ENCODE peak calls at places on chromosomes 11 and 22, in ten cellular contexts. G is body of pancreas, M is colonic mucosa, K is AG09309, J is choroid plexus epithelial cell, U is cardiac muscle cell, D is HFF-Myc, Z is psoas muscle, A is lung, R is dorsolateral prefrontal cortex. Q is an unnamed sample.

GRCh38 chr11:17612221-17613188 is 65.4 kb downstream of the OTOG start:
- DNase-seq in G (no peak), M (peak), K (no peak), J (no peak), U (no peak), D (no peak), Z (no peak), A (peak), R (no peak), Q (no peak)

GRCh38 chr11:41289408-41289807 is 170.0 kb downstream of the LRRC4C start:
- DNase-seq in G (no peak), M (no peak), K (no peak), J (no peak), U (no peak), D (no peak), Z (no peak), A (no peak), R (no peak), Q (peak)

GRCh38 chr11:35006389-35007128 is 90.1 kb downstream of the PDHX start:
- DNase-seq in G (no peak), M (no peak), K (no peak), J (no peak), U (no peak), D (no peak), Z (no peak), A (no peak), R (no peak), Q (peak)

GRCh38 chr22:24091551-24092420 is 80.7 kb downstream of the CABIN1 start:
- DNase-seq in G (peak), M (no peak), K (no peak), J (no peak), U (no peak), D (no peak), Z (no peak), A (no peak), R (no peak), Q (no peak)

GRCh38 chr22:42720263-42721044 is at the start of gene A4GALT:
- DNase-seq in G (no peak), M (no peak), K (no peak), J (no peak), U (peak), D (no peak), Z (peak), A (no peak), R (no peak), Q (peak)

GRCh38 chr11:6855971-6856542 is 6.8 kb upstream of the OR10A2 start:
- DNase-seq in G (peak), M (no peak), K (peak), J (peak), U (peak), D (no peak), Z (no peak), A (no peak), R (no peak), Q (no peak)

GRCh38 chr11:13834463-13834862 is 128.1 kb upstream of the SPON1 start:
- DNase-seq in G (no peak), M (no peak), K (no peak), J (no peak), U (no peak), D (no peak), Z (no peak), A (no peak), R (no peak), Q (no peak)

GRCh38 chr11:72782081-72782920 is 11.5 kb downstream of the STARD10 start:
- DNase-seq in G (peak), M (peak), K (no peak), J (no peak), U (no peak), D (no peak), Z (peak), A (no peak), R (no peak), Q (no peak)

GRCh38 chr11:86888164-86888977 is 66.8 kb downstream of the FZD4 start:
- DNase-seq in G (no peak), M (no peak), K (peak), J (peak), U (peak), D (peak), Z (no peak), A (no peak), R (no peak), Q (no peak)

GRCh38 chr22:22878801-22879674 is 8.6 kb upstream of the IGLL5 start:
- DNase-seq in G (no peak), M (no peak), K (no peak), J (no peak), U (no peak), D (no peak), Z (no peak), A (no peak), R (no peak), Q (no peak)
- TF ChIP-seq CTCF in G (no peak), M (no peak), K (no peak), J (no peak), U (no peak), D (peak), Z (no peak), A (no peak), R (no peak), Q (peak)

GRCh38 chr11:44298862-44299261 is 11.1 kb downstream of the ALX4 start:
- DNase-seq in G (no peak), M (no peak), K (no peak), J (no peak), U (no peak), D (no peak), Z (no peak), A (no peak), R (no peak), Q (no peak)
- H3K4me3 ChIP-seq in G (no peak), M (no peak), K (no peak), J (no peak), U (no peak), D (no peak), Z (no peak), A (no peak), R (no peak), Q (no peak)

GRCh38 chr22:22031183-22031560 is 48.6 kb upstream of the TOP3B start:
- DNase-seq in G (no peak), M (no peak), K (no peak), J (no peak), U (no peak), D (no peak), Z (no peak), A (no peak), R (no peak), Q (peak)

GRCh38 chr22:22032906-22033802 is 50.6 kb upstream of the TOP3B start:
- DNase-seq in G (no peak), M (no peak), K (no peak), J (no peak), U (no peak), D (no peak), Z (no peak), A (no peak), R (no peak), Q (no peak)

GRCh38 chr22:22031571-22031970 is 49.0 kb upstream of the TOP3B start:
- DNase-seq in G (no peak), M (no peak), K (no peak), J (no peak), U (no peak), D (no peak), Z (no peak), A (no peak), R (no peak), Q (no peak)

GRCh38 chr22:22032099-22032905 is 49.7 kb upstream of the TOP3B start:
- DNase-seq in G (no peak), M (no peak), K (no peak), J (no peak), U (no peak), D (no peak), Z (no peak), A (no peak), R (no peak), Q (no peak)

DNA sequence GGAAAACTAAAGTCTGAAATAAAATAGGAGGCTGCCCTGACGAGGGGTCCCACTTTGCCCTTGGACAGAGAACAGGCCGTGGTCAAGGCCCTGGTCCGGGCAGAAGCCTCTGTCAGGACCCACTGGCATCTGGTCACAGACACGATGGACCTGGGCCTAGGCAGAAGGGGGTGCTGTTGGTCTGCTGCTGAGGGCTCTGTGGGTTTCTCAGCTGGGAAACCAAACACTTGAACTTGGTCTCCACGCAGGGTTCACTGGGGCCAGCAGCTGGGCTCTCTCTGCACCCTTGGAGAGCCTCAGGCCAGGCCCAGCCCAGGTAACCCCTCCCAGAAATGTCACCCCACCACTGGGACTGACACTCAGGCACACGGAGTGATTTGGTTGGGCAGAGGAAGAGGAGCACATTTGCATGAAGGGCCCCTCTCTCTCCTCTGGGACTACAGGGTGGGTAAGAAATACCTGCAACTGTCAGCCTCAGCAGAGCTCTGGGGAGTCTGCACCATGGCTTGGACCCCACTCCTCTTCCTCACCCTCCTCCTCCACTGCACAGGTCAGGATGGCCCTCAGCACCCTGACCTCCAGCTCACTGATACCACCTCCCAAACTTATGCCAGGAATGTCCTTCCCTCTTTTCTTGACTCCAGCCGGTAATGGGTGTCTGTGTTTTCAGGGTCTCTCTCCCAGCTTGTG is 48.1 kb upstream of the TOP3B start:
- DNase-seq in G (no peak), M (no peak), K (no peak), J (peak), U (peak), D (no peak), Z (peak), A (no peak), R (no peak), Q (peak)
- TF ChIP-seq CTCF in G (no peak), M (no peak), K (peak), J (peak), U (peak), D (no peak), Z (no peak), A (no peak), R (no peak), Q (peak)

GRCh38 chr11:63573881-63574855 is 11.0 kb upstream of the PLAAT2 start:
- DNase-seq in G (no peak), M (peak), K (peak), J (peak), U (peak), D (no peak), Z (peak), A (peak), R (no peak), Q (peak)
- H3K4me3 ChIP-seq in G (no peak), M (peak), K (peak), J (peak), U (no peak), D (no peak), Z (peak), A (no peak), R (peak), Q (peak)

DNA sequence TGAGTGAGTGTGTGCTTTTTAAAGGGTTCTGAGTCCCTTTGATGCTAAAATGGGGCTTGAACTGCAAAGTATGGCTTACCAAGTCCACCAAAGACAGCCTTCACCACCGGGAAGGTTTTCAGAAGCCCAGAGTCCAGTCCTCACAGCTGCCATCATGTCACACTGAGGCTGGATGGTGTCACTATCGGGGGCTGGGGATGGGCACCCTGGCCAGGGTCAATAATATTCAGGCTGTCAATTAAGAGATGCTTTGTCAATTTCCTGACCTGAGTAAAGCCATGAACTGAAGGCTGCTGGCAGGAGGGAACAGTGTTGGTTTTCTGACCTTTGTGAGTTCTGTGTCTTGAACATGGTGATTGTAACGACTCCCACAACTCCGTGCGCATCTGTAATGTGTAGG is 373.0 kb upstream of the B3GAT1 start:
- DNase-seq in G (no peak), M (no peak), K (no peak), J (no peak), U (no peak), D (no peak), Z (no peak), A (no peak), R (no peak), Q (no peak)
- TF ChIP-seq CTCF in G (no peak), M (no peak), K (no peak), J (no peak), U (no peak), D (no peak), Z (no peak), A (no peak), R (no peak), Q (no peak)

GRCh38 chr11:61007383-61007970 is 36.0 kb downstream of the CD6 start:
- DNase-seq in G (peak), M (peak), K (no peak), J (no peak), U (no peak), D (no peak), Z (no peak), A (no peak), R (no peak), Q (no peak)
- H3K4me3 ChIP-seq in G (no peak), M (peak), K (no peak), J (peak), U (peak), D (no peak), Z (peak), A (peak), R (peak), Q (peak)

DNA sequence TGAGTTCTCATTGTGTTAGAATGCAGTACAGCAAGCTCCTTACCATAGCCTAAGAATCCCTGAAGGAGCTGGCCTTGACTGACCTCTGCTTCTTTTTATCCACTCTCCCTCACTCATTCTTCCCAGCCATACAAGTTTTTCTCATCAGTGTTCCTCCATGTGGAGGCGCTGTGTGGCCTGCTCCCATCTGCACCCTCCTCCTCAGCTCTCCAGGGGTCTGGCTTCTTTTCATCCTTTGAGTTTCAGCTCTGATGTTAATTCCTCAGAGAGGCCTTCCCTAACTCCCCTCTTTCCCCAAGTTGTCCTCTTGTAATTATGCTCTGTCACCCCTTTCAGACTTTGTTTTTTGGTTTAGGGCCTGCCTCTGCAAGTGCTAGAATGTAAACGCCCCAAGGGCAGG is 144.8 kb downstream of the WNT7B start:
- DNase-seq in G (no peak), M (no peak), K (no peak), J (no peak), U (no peak), D (no peak), Z (no peak), A (no peak), R (no peak), Q (no peak)
- TF ChIP-seq CTCF in G (no peak), M (no peak), K (peak), J (peak), U (no peak), D (no peak), Z (no peak), A (no peak), R (no peak), Q (no peak)